ENCODE peak calls at places on chromosome 3, in seven cellular contexts. One of them, this sample, is unnamed.

GRCh38 chr3:23829242-23829934 is 23.6 kb downstream of the UBE2E1 start:
- DNase-seq in sigmoid colon: no peak
- DNase-seq in CD8-positive, alpha-beta T cell: no peak
- DNase-seq in upper lobe of right lung: no peak
- DNase-seq in esophagus squamous epithelium: no peak
- DNase-seq in OCI-LY7: peak
- DNase-seq in brain microvascular endothelial cell: no peak
- DNase-seq in this sample: no peak

GRCh38 chr3:184361932-184362667 is 590 bp downstream of the POLR2H start:
- DNase-seq in upper lobe of right lung: peak
- DNase-seq in esophagus squamous epithelium: peak
- DNase-seq in sigmoid colon: peak
- DNase-seq in CD8-positive, alpha-beta T cell: peak
- DNase-seq in OCI-LY7: peak
- DNase-seq in brain microvascular endothelial cell: peak
- DNase-seq in this sample: no peak

GRCh38 chr3:159787191-159787590 is 201.4 kb upstream of the IL12A start:
- DNase-seq in esophagus squamous epithelium: no peak
- DNase-seq in sigmoid colon: no peak
- DNase-seq in OCI-LY7: no peak
- DNase-seq in CD8-positive, alpha-beta T cell: no peak
- DNase-seq in brain microvascular endothelial cell: peak
- DNase-seq in upper lobe of right lung: no peak
- DNase-seq in this sample: no peak

GRCh38 chr3:126342991-126343661 is 14.1 kb downstream of the KLF15 start:
- DNase-seq in brain microvascular endothelial cell: no peak
- DNase-seq in OCI-LY7: no peak
- DNase-seq in esophagus squamous epithelium: no peak
- DNase-seq in CD8-positive, alpha-beta T cell: peak
- DNase-seq in upper lobe of right lung: peak
- DNase-seq in sigmoid colon: peak
- DNase-seq in this sample: no peak

GRCh38 chr3:72767927-72768880 is 80.0 kb downstream of the SHQ1 start:
- DNase-seq in sigmoid colon: no peak
- DNase-seq in OCI-LY7: no peak
- DNase-seq in upper lobe of right lung: no peak
- DNase-seq in esophagus squamous epithelium: no peak
- DNase-seq in brain microvascular endothelial cell: no peak
- DNase-seq in CD8-positive, alpha-beta T cell: no peak
- DNase-seq in this sample: no peak

GRCh38 chr3:14206548-14207177 is 28.0 kb downstream of the LSM3 start:
- DNase-seq in OCI-LY7: peak
- DNase-seq in sigmoid colon: no peak
- DNase-seq in CD8-positive, alpha-beta T cell: no peak
- DNase-seq in esophagus squamous epithelium: no peak
- DNase-seq in upper lobe of right lung: no peak
- DNase-seq in brain microvascular endothelial cell: no peak
- DNase-seq in this sample: no peak

GRCh38 chr3:180252683-180253082 is 215.9 kb upstream of the PEX5L start:
- DNase-seq in sigmoid colon: no peak
- DNase-seq in OCI-LY7: no peak
- DNase-seq in esophagus squamous epithelium: no peak
- DNase-seq in CD8-positive, alpha-beta T cell: no peak
- DNase-seq in upper lobe of right lung: no peak
- DNase-seq in brain microvascular endothelial cell: no peak
- DNase-seq in this sample: no peak

GRCh38 chr3:117407317-117407716 is 697.7 kb downstream of the TUSC7 start:
- DNase-seq in OCI-LY7: no peak
- DNase-seq in sigmoid colon: no peak
- DNase-seq in esophagus squamous epithelium: no peak
- DNase-seq in upper lobe of right lung: no peak
- DNase-seq in CD8-positive, alpha-beta T cell: no peak
- DNase-seq in brain microvascular endothelial cell: peak
- DNase-seq in this sample: no peak

GRCh38 chr3:140186421-140186920 is 251.5 kb downstream of the CLSTN2 start:
- DNase-seq in CD8-positive, alpha-beta T cell: no peak
- DNase-seq in upper lobe of right lung: no peak
- DNase-seq in OCI-LY7: no peak
- DNase-seq in brain microvascular endothelial cell: peak
- DNase-seq in esophagus squamous epithelium: no peak
- DNase-seq in sigmoid colon: no peak
- DNase-seq in this sample: no peak

GRCh38 chr3:79521221-79521848 is 246.5 kb downstream of the ROBO1 start:
- DNase-seq in esophagus squamous epithelium: no peak
- DNase-seq in upper lobe of right lung: no peak
- DNase-seq in brain microvascular endothelial cell: peak
- DNase-seq in OCI-LY7: peak
- DNase-seq in CD8-positive, alpha-beta T cell: no peak
- DNase-seq in sigmoid colon: no peak
- DNase-seq in this sample: no peak

GRCh38 chr3:61771976-61772375 is 210.6 kb downstream of the PTPRG start:
- DNase-seq in sigmoid colon: no peak
- DNase-seq in CD8-positive, alpha-beta T cell: no peak
- DNase-seq in upper lobe of right lung: no peak
- DNase-seq in esophagus squamous epithelium: no peak
- DNase-seq in brain microvascular endothelial cell: peak
- DNase-seq in OCI-LY7: no peak
- DNase-seq in this sample: no peak

GRCh38 chr3:121362035-121362734 is 183.6 kb downstream of the POLQ start:
- DNase-seq in brain microvascular endothelial cell: no peak
- DNase-seq in esophagus squamous epithelium: no peak
- DNase-seq in sigmoid colon: no peak
- DNase-seq in OCI-LY7: no peak
- DNase-seq in upper lobe of right lung: no peak
- DNase-seq in CD8-positive, alpha-beta T cell: no peak
- DNase-seq in this sample: no peak

GRCh38 chr3:161395115-161395514 is 23.8 kb upstream of the SPTSSB start:
- DNase-seq in OCI-LY7: no peak
- DNase-seq in sigmoid colon: no peak
- DNase-seq in upper lobe of right lung: no peak
- DNase-seq in CD8-positive, alpha-beta T cell: peak
- DNase-seq in esophagus squamous epithelium: no peak
- DNase-seq in brain microvascular endothelial cell: no peak
- DNase-seq in this sample: no peak

GRCh38 chr3:69282191-69282590 is 103.7 kb downstream of the FRMD4B start:
- DNase-seq in CD8-positive, alpha-beta T cell: peak
- DNase-seq in upper lobe of right lung: no peak
- DNase-seq in OCI-LY7: no peak
- DNase-seq in brain microvascular endothelial cell: no peak
- DNase-seq in esophagus squamous epithelium: no peak
- DNase-seq in sigmoid colon: no peak
- DNase-seq in this sample: no peak

GRCh38 chr3:60131607-60132006 is 1081.8 kb upstream of the CFAP20DC start:
- DNase-seq in esophagus squamous epithelium: no peak
- DNase-seq in brain microvascular endothelial cell: no peak
- DNase-seq in CD8-positive, alpha-beta T cell: no peak
- DNase-seq in upper lobe of right lung: no peak
- DNase-seq in sigmoid colon: no peak
- DNase-seq in OCI-LY7: no peak
- DNase-seq in this sample: no peak

DNA sequence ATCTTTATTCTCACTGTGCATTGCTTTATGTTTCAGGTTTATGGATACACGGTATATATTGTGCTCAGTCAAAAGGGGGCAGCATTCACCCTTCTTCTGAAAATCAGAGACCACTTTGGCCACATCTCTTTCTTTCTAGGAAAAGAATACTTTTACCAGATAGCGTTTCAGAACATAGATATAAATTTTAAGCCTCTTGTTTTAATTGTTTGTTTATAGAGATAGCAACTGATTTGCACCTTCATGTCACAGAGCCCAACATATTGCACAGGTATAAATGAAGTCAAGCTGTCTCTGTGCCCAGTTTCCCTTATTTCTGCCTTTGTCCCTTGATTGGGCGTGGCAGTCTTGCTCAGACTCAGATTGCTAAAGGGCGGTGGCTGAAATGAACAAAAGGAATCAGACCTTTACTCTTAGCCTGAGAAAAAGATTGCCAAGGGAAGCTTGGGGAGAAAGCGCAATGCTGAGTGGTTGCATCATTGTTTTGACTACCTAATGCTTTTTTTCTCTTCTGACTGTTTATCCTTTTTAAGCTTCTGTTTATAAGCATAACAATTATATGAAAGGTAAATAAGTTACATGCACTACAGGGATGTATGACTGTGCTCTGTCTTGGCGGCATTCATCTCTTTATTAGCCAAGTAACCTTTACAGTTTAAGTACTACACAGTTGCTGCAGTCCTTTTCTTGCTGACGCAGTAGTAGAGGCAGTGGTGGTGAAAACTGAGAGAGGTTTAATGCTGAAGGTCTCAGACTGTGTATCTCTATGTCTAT is 70.8 kb upstream of the ZBTB20 start:
- DNase-seq in brain microvascular endothelial cell: peak
- DNase-seq in upper lobe of right lung: no peak
- DNase-seq in CD8-positive, alpha-beta T cell: peak
- DNase-seq in OCI-LY7: peak
- DNase-seq in sigmoid colon: no peak
- DNase-seq in esophagus squamous epithelium: no peak
- DNase-seq in this sample: peak
- H3K4me3 ChIP-seq in brain microvascular endothelial cell: no peak
- H3K4me3 ChIP-seq in upper lobe of right lung: no peak
- H3K4me3 ChIP-seq in CD8-positive, alpha-beta T cell: no peak
- H3K4me3 ChIP-seq in OCI-LY7: no peak
- H3K4me3 ChIP-seq in sigmoid colon: no peak
- H3K4me3 ChIP-seq in esophagus squamous epithelium: no peak
- H3K4me3 ChIP-seq in this sample: no peak

DNA sequence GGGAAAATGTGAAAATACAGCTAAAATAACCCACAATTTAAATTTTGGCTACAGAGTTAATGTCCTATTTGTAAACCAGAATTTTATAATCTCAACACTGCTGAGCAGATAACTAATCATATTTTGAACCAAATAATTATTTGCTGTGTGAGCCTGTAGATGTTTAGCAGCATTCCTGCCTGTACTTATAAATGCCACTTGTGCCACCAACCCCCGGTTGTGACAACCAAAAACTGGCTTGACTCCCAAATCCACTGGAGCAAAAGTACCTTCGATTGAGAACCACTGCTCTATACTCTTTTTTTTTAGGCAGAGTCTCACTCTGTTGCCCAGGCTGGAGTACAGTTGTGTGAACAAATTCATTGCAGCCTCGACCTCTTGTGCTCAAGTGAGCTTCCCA is 78.5 kb downstream of the CNTN6 start:
- DNase-seq in upper lobe of right lung: no peak
- DNase-seq in brain microvascular endothelial cell: no peak
- DNase-seq in sigmoid colon: no peak
- DNase-seq in CD8-positive, alpha-beta T cell: no peak
- DNase-seq in esophagus squamous epithelium: no peak
- DNase-seq in OCI-LY7: no peak
- DNase-seq in this sample: no peak
- TF ChIP-seq CTCF in upper lobe of right lung: no peak
- TF ChIP-seq CTCF in brain microvascular endothelial cell: no peak
- TF ChIP-seq CTCF in sigmoid colon: no peak
- TF ChIP-seq CTCF in CD8-positive, alpha-beta T cell: no peak
- TF ChIP-seq CTCF in esophagus squamous epithelium: no peak
- TF ChIP-seq CTCF in OCI-LY7: no peak
- TF ChIP-seq CTCF in this sample: no peak

DNA sequence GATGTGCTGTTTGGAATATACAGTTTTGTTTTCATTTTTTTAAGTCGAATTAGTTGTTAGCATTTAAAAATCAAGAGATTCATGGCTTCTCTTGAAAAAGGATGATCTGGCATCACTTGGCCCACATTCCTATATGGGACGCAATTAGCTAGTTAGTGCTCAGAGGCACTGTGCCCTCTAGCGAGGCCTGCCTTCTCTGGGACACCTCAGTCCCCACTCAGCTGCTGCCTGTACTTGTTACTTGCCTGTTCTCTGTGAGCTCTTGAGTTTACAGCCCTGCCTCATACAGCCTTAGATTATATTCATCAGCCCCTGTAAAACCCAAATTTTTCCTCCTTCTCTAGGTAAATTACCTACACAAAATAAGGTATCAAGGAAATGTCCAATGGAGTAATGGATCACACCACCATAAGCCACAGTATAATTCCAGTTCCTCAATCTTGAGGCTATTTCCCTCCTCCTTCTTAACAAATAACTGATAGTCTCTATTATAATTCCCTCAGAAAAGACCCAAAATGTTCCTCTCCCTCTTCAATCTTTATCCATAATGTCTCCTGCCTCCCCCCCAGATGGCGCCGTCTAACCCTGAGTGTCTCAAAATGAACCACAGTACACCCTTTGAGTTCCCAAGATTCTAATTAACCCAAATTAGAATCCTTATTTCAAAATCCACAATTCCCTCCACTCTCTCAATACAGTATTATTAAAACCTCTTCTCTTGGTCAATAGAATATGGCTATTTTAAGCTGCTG is 2.7 kb downstream of the ZMAT3 start:
- DNase-seq in brain microvascular endothelial cell: no peak
- DNase-seq in CD8-positive, alpha-beta T cell: peak
- DNase-seq in sigmoid colon: no peak
- DNase-seq in upper lobe of right lung: no peak
- DNase-seq in OCI-LY7: peak
- DNase-seq in esophagus squamous epithelium: no peak
- DNase-seq in this sample: no peak
- H3K4me3 ChIP-seq in brain microvascular endothelial cell: peak
- H3K4me3 ChIP-seq in CD8-positive, alpha-beta T cell: no peak
- H3K4me3 ChIP-seq in sigmoid colon: no peak
- H3K4me3 ChIP-seq in upper lobe of right lung: peak
- H3K4me3 ChIP-seq in OCI-LY7: no peak
- H3K4me3 ChIP-seq in esophagus squamous epithelium: no peak
- H3K4me3 ChIP-seq in this sample: peak

DNA sequence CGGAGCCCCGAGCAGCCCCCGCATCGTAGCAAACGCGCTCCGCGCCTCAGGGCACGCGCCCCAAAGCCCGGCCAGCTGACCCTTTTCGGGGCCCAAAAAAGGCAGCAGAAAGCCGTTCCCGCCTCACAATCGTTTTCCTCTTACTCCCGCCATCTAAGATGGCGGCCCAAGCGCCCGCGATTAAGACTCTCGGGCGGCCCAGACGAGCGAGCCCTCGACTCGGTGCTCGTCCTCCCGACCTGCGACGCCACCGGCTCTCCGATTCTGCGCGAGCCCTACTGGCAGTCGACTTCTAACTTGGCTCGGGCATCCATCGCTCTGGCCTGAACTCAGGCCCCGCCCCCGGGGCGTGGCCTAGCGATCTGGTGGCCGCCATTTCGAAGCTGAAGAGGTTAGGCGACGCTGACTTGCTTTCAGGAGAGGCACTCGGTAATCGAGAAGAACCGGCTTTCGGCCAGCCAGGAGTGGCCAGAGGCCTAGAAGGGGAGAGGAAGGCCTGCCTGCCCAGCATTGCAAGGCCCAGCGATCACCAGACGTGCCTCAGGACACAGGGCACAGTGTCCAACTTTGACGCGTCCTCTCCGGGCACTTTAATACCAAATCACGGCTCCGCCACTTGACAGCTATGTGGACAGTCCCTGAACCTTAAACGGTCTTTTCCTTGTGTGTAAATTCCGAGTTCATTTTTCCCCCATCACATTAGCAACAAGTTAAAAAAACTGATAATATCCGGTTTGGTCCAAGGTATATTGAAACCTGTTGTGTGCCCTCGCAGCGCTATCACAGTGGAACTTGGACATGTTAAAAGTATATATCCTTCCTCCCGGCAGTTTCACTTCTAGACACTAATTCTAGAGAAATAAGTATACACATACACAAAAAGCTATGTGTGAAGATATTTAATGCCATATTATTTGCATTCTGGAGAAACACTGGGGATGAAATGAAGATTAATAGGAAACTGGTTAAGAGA is at the start of gene RAF1:
- DNase-seq in CD8-positive, alpha-beta T cell: peak
- DNase-seq in esophagus squamous epithelium: peak
- DNase-seq in upper lobe of right lung: peak
- DNase-seq in OCI-LY7: peak
- DNase-seq in sigmoid colon: peak
- DNase-seq in brain microvascular endothelial cell: peak
- DNase-seq in this sample: peak
- TF ChIP-seq CTCF in CD8-positive, alpha-beta T cell: no peak
- TF ChIP-seq CTCF in esophagus squamous epithelium: no peak
- TF ChIP-seq CTCF in upper lobe of right lung: no peak
- TF ChIP-seq CTCF in OCI-LY7: no peak
- TF ChIP-seq CTCF in sigmoid colon: no peak
- TF ChIP-seq CTCF in brain microvascular endothelial cell: no peak
- TF ChIP-seq CTCF in this sample: no peak

GRCh38 chr3:127753898-127754410 is 68.4 kb downstream of the MGLL start:
- DNase-seq in brain microvascular endothelial cell: no peak
- DNase-seq in CD8-positive, alpha-beta T cell: no peak
- DNase-seq in upper lobe of right lung: no peak
- DNase-seq in OCI-LY7: no peak
- DNase-seq in esophagus squamous epithelium: no peak
- DNase-seq in sigmoid colon: no peak
- DNase-seq in this sample: no peak
- H3K4me3 ChIP-seq in brain microvascular endothelial cell: no peak
- H3K4me3 ChIP-seq in CD8-positive, alpha-beta T cell: no peak
- H3K4me3 ChIP-seq in upper lobe of right lung: no peak
- H3K4me3 ChIP-seq in OCI-LY7: no peak
- H3K4me3 ChIP-seq in esophagus squamous epithelium: no peak
- H3K4me3 ChIP-seq in sigmoid colon: no peak
- H3K4me3 ChIP-seq in this sample: no peak

This sample was measured in retinal pigment epithelial cell.